ENCODE peak calls at places on chromosomes 12 and 14, in four cellular contexts. One of them, this sample, is unnamed.

GRCh38 chr12:109020750-109021380 is at the start of gene SVOP:
- DNase-seq in K562: peak; percentile 84
- DNase-seq in GM12878: no peak
- DNase-seq in H1: peak; percentile 57
- DNase-seq in this sample: peak; percentile 29

GRCh38 chr12:28294300-28294699 is 104.0 kb downstream of the CCDC91 start:
- DNase-seq in K562: no peak
- DNase-seq in H1: no peak
- DNase-seq in GM12878: peak; percentile 8
- DNase-seq in this sample: no peak

GRCh38 chr12:115866909-115867525 is 410.5 kb downstream of the MED13L start:
- DNase-seq in K562: no peak
- DNase-seq in H1: no peak
- DNase-seq in GM12878: no peak
- DNase-seq in this sample: no peak

GRCh38 chr12:94304566-94305061 is 155.1 kb downstream of the CEP83 start:
- DNase-seq in GM12878: no peak
- DNase-seq in K562: no peak
- DNase-seq in H1: peak; percentile 79
- DNase-seq in this sample: no peak

GRCh38 chr14:93078830-93079229 is 36.9 kb downstream of the ITPK1 start:
- DNase-seq in GM12878: no peak
- DNase-seq in K562: no peak
- DNase-seq in H1: no peak
- DNase-seq in this sample: no peak

GRCh38 chr12:6684609-6685008 is 4.6 kb downstream of the ZNF384 start:
- DNase-seq in K562: peak; percentile 32
- DNase-seq in H1: no peak
- DNase-seq in GM12878: no peak
- DNase-seq in this sample: peak; percentile 24

GRCh38 chr12:6963016-6963731 is 7.3 kb downstream of the PHB2 start:
- DNase-seq in H1: no peak
- DNase-seq in GM12878: no peak
- DNase-seq in K562: no peak
- DNase-seq in this sample: peak; percentile 89

GRCh38 chr12:21305666-21306065 is 29.1 kb downstream of the SLCO1A2 start:
- DNase-seq in GM12878: no peak
- DNase-seq in H1: no peak
- DNase-seq in K562: no peak
- DNase-seq in this sample: no peak

GRCh38 chr12:121278450-121279375 is 17.8 kb downstream of the CAMKK2 start:
- DNase-seq in K562: peak; percentile 5
- DNase-seq in H1: no peak
- DNase-seq in GM12878: no peak
- DNase-seq in this sample: no peak
- TF ChIP-seq EGR1 in K562: no peak
- TF ChIP-seq EGR1 in H1: no peak
- TF ChIP-seq EGR1 in GM12878: no peak
- TF ChIP-seq EGR1 in this sample: no peak

DNA sequence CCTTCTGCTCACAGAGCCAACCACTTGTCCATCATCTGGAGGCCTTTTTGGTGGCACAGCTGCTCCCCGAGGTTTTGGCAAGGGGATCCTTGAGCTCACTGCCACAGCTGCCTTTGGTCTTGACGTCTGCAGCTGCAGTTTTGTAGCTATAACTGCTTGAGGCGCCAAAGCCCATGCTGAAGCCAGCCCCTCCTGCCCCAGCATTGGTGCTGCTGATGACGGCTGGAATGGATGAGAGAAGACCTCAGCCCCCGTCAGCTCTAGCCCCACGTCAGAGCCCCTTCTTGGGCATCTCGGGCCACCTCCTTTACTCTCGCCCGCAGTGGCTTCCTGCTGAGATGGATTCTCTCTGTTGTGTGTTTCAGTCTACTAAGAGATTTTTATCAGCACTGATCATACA is 12.3 kb upstream of the KRT74 start:
- DNase-seq in H1: no peak
- DNase-seq in K562: no peak
- DNase-seq in GM12878: no peak
- DNase-seq in this sample: no peak
- H2AFZ ChIP-seq in H1: no peak overlapping the region
- H2AFZ ChIP-seq in K562: no peak overlapping the region
- H2AFZ ChIP-seq in GM12878: no peak overlapping the region
- H2AFZ ChIP-seq in this sample: no peak overlapping the region

GRCh38 chr12:104611671-104612070 is 154.9 kb downstream of the CHST11 start:
- DNase-seq in H1: no peak
- DNase-seq in K562: no peak
- DNase-seq in GM12878: no peak
- DNase-seq in this sample: no peak
- H3K79me2 ChIP-seq in H1: no peaks in the 10 kb centered on the region
- H3K79me2 ChIP-seq in K562: peaks cover 41% of the 10 kb centered on the region
- H3K79me2 ChIP-seq in GM12878: no peaks in the 10 kb centered on the region
- H3K79me2 ChIP-seq in this sample: no peaks in the 10 kb centered on the region

GRCh38 chr14:69625299-69626131 is 14.1 kb downstream of the SUSD6 start:
- DNase-seq in GM12878: peak; percentile 88
- DNase-seq in K562: no peak
- DNase-seq in H1: no peak
- DNase-seq in this sample: no peak
- TF ChIP-seq EGR1 in GM12878: no peak
- TF ChIP-seq EGR1 in K562: peak; percentile 43
- TF ChIP-seq EGR1 in H1: no peak
- TF ChIP-seq EGR1 in this sample: no peak

GRCh38 chr12:70920251-70920851 is at the start of gene PTPRR:
- DNase-seq in GM12878: no peak
- DNase-seq in H1: no peak
- DNase-seq in K562: no peak
- DNase-seq in this sample: no peak
- H2AFZ ChIP-seq in GM12878: no peak within 1 kb of the TSS
- H2AFZ ChIP-seq in H1: peak within 1 kb of the TSS; percentile 87
- H2AFZ ChIP-seq in K562: no peak within 1 kb of the TSS
- H2AFZ ChIP-seq in this sample: no peak within 1 kb of the TSS

DNA sequence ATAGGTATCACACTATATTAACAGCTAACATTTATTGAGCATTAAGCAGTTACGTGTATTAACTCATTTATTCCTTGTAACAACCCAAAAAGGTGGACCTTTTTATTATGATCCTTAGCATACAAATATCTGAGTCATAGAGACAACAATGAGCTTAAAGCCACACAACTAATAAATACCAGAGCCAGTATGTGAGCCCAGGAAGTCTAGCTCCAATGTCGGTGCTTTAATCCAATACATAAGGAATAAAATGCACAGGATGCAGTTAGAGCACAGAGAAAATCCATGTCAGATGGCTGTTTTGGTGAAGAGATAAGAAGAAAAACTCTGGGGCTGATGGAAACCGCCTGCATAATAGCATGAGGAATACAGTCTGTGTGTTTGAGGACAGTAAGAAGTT is 888.6 kb downstream of the TMTC2 start:
- DNase-seq in GM12878: no peak
- DNase-seq in K562: no peak
- DNase-seq in H1: no peak
- DNase-seq in this sample: no peak
- H3K79me2 ChIP-seq in GM12878: no peaks in the 10 kb centered on the region
- H3K79me2 ChIP-seq in K562: no peaks in the 10 kb centered on the region
- H3K79me2 ChIP-seq in H1: no peaks in the 10 kb centered on the region
- H3K79me2 ChIP-seq in this sample: no peaks in the 10 kb centered on the region

GRCh38 chr12:124940393-124941169 is 26.1 kb upstream of the UBC start:
- DNase-seq in H1: peak; percentile 85
- DNase-seq in GM12878: peak; percentile 82
- DNase-seq in K562: peak; percentile 88
- DNase-seq in this sample: peak; percentile 86
- TF ChIP-seq EGR1 in H1: peak; percentile 99
- TF ChIP-seq EGR1 in GM12878: peak; percentile 84
- TF ChIP-seq EGR1 in K562: peak; percentile 100
- TF ChIP-seq EGR1 in this sample: no peak

GRCh38 chr14:24233538-24233866 is 773 bp downstream of the GMPR2 start:
- DNase-seq in GM12878: no peak
- DNase-seq in K562: no peak
- DNase-seq in H1: no peak
- DNase-seq in this sample: no peak
- H2AFZ ChIP-seq in GM12878: no peak overlapping the region
- H2AFZ ChIP-seq in K562: no peak overlapping the region
- H2AFZ ChIP-seq in H1: no peak overlapping the region
- H2AFZ ChIP-seq in this sample: no peak overlapping the region

DNA sequence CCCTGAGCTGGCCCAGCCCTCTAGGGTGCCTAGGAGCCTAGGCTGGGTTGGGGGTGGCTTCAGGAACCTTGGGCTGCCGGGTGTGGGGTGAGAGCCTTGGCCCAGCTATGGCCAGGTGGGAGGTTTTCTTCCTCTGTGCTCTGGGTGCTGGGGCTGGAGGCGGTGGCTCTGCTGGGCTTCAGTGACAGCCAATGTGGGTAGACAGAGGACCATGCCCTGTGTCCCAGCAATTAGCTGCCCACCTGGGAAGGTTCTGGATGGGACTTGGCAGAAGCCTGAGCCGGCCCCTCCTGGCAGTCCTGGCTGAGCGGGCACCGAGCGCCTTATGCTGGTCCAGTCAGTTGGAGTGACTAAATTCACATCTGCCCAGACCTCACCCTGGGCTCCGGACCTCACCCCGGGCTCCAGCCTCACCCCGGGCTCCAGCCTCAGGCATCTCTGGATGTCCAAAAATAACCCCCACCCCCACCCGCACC is 46.8 kb downstream of the CYP46A1 start:
- DNase-seq in K562: no peak
- DNase-seq in H1: no peak
- DNase-seq in GM12878: no peak
- DNase-seq in this sample: no peak
- H3K79me2 ChIP-seq in K562: no peaks in the 10 kb centered on the region
- H3K79me2 ChIP-seq in H1: no peaks in the 10 kb centered on the region
- H3K79me2 ChIP-seq in GM12878: no peaks in the 10 kb centered on the region
- H3K79me2 ChIP-seq in this sample: no peaks in the 10 kb centered on the region